ENCODE peak calls at places on chromosomes 16 and 17, in ten cellular contexts. One of them, this sample, is unnamed.

GRCh38 chr16:17748005-17748719 is 277.4 kb upstream of the XYLT1 start:
- DNase-seq in HepG2: no peak
- DNase-seq in lower leg skin: no peak
- DNase-seq in stomach: no peak
- DNase-seq in right cardiac atrium: no peak
- DNase-seq in astrocyte of the spinal cord: no peak
- DNase-seq in GM12864: no peak
- DNase-seq in esophagus squamous epithelium: no peak
- DNase-seq in kidney epithelial cell: no peak
- DNase-seq in NB4: no peak
- DNase-seq in this sample: no peak

GRCh38 chr17:36674278-36674650 is 72.9 kb downstream of the MRM1 start:
- DNase-seq in HepG2: no peak
- DNase-seq in lower leg skin: no peak
- DNase-seq in stomach: no peak
- DNase-seq in right cardiac atrium: no peak
- DNase-seq in astrocyte of the spinal cord: no peak
- DNase-seq in GM12864: peak
- DNase-seq in esophagus squamous epithelium: no peak
- DNase-seq in kidney epithelial cell: no peak
- DNase-seq in NB4: peak
- DNase-seq in this sample: no peak

GRCh38 chr16:78075800-78076199 is 23.7 kb upstream of the WWOX start:
- DNase-seq in HepG2: no peak
- DNase-seq in lower leg skin: no peak
- DNase-seq in stomach: no peak
- DNase-seq in right cardiac atrium: no peak
- DNase-seq in astrocyte of the spinal cord: no peak
- DNase-seq in GM12864: no peak
- DNase-seq in esophagus squamous epithelium: no peak
- DNase-seq in kidney epithelial cell: no peak
- DNase-seq in NB4: no peak
- DNase-seq in this sample: no peak

GRCh38 chr17:34171245-34171818 is 83.8 kb upstream of the CCL2 start:
- DNase-seq in HepG2: peak
- DNase-seq in lower leg skin: peak
- DNase-seq in stomach: peak
- DNase-seq in right cardiac atrium: peak
- DNase-seq in astrocyte of the spinal cord: peak
- DNase-seq in GM12864: peak
- DNase-seq in esophagus squamous epithelium: no peak
- DNase-seq in kidney epithelial cell: no peak
- DNase-seq in NB4: peak
- DNase-seq in this sample: peak

GRCh38 chr17:53420035-53420641 is 402.6 kb upstream of the KIF2B start:
- DNase-seq in HepG2: no peak
- DNase-seq in lower leg skin: no peak
- DNase-seq in stomach: no peak
- DNase-seq in right cardiac atrium: no peak
- DNase-seq in astrocyte of the spinal cord: no peak
- DNase-seq in GM12864: no peak
- DNase-seq in esophagus squamous epithelium: no peak
- DNase-seq in kidney epithelial cell: no peak
- DNase-seq in NB4: no peak
- DNase-seq in this sample: no peak

GRCh38 chr17:13931111-13931526 is 138.2 kb upstream of the COX10 start:
- DNase-seq in HepG2: no peak
- DNase-seq in lower leg skin: no peak
- DNase-seq in stomach: no peak
- DNase-seq in right cardiac atrium: no peak
- DNase-seq in astrocyte of the spinal cord: peak
- DNase-seq in GM12864: no peak
- DNase-seq in esophagus squamous epithelium: peak
- DNase-seq in kidney epithelial cell: no peak
- DNase-seq in NB4: peak
- DNase-seq in this sample: no peak

GRCh38 chr17:76547183-76547641 is 7.4 kb downstream of the PRCD start:
- DNase-seq in HepG2: peak
- DNase-seq in lower leg skin: peak
- DNase-seq in stomach: peak
- DNase-seq in right cardiac atrium: peak
- DNase-seq in astrocyte of the spinal cord: peak
- DNase-seq in GM12864: no peak
- DNase-seq in esophagus squamous epithelium: no peak
- DNase-seq in kidney epithelial cell: no peak
- DNase-seq in NB4: peak
- DNase-seq in this sample: no peak

GRCh38 chr16:57807968-57808528 is 5.8 kb upstream of the KIFC3 start:
- DNase-seq in HepG2: peak
- DNase-seq in lower leg skin: peak
- DNase-seq in stomach: peak
- DNase-seq in right cardiac atrium: peak
- DNase-seq in astrocyte of the spinal cord: peak
- DNase-seq in GM12864: no peak
- DNase-seq in esophagus squamous epithelium: no peak
- DNase-seq in kidney epithelial cell: peak
- DNase-seq in NB4: peak
- DNase-seq in this sample: peak

GRCh38 chr16:790086-790485 is 1.7 kb downstream of the CHTF18 start:
- DNase-seq in HepG2: no peak
- DNase-seq in lower leg skin: no peak
- DNase-seq in stomach: no peak
- DNase-seq in right cardiac atrium: no peak
- DNase-seq in astrocyte of the spinal cord: no peak
- DNase-seq in GM12864: no peak
- DNase-seq in esophagus squamous epithelium: no peak
- DNase-seq in kidney epithelial cell: no peak
- DNase-seq in NB4: no peak
- DNase-seq in this sample: no peak

GRCh38 chr16:791131-791530 is 2.7 kb downstream of the CHTF18 start:
- DNase-seq in HepG2: no peak
- DNase-seq in lower leg skin: no peak
- DNase-seq in stomach: no peak
- DNase-seq in right cardiac atrium: no peak
- DNase-seq in astrocyte of the spinal cord: no peak
- DNase-seq in GM12864: no peak
- DNase-seq in esophagus squamous epithelium: no peak
- DNase-seq in kidney epithelial cell: no peak
- DNase-seq in NB4: no peak
- DNase-seq in this sample: no peak

GRCh38 chr16:787978-788398 is at the start of gene RPUSD1:
- DNase-seq in HepG2: no peak
- DNase-seq in lower leg skin: no peak
- DNase-seq in stomach: no peak
- DNase-seq in right cardiac atrium: peak
- DNase-seq in astrocyte of the spinal cord: no peak
- DNase-seq in GM12864: no peak
- DNase-seq in esophagus squamous epithelium: no peak
- DNase-seq in kidney epithelial cell: no peak
- DNase-seq in NB4: no peak
- DNase-seq in this sample: no peak

GRCh38 chr16:788399-789126 is at the start of gene CHTF18:
- DNase-seq in HepG2: peak
- DNase-seq in lower leg skin: peak
- DNase-seq in stomach: peak
- DNase-seq in right cardiac atrium: peak
- DNase-seq in astrocyte of the spinal cord: peak
- DNase-seq in GM12864: peak
- DNase-seq in esophagus squamous epithelium: peak
- DNase-seq in kidney epithelial cell: peak
- DNase-seq in NB4: peak
- DNase-seq in this sample: peak

GRCh38 chr16:789451-789850 is 1.0 kb downstream of the CHTF18 start:
- DNase-seq in HepG2: no peak
- DNase-seq in lower leg skin: no peak
- DNase-seq in stomach: no peak
- DNase-seq in right cardiac atrium: no peak
- DNase-seq in astrocyte of the spinal cord: no peak
- DNase-seq in GM12864: no peak
- DNase-seq in esophagus squamous epithelium: no peak
- DNase-seq in kidney epithelial cell: no peak
- DNase-seq in NB4: no peak
- DNase-seq in this sample: no peak
- H3K4me3 ChIP-seq in HepG2: peak
- H3K4me3 ChIP-seq in lower leg skin: no peak
- H3K4me3 ChIP-seq in stomach: no peak
- H3K4me3 ChIP-seq in right cardiac atrium: no peak
- H3K4me3 ChIP-seq in astrocyte of the spinal cord: peak
- H3K4me3 ChIP-seq in GM12864: peak
- H3K4me3 ChIP-seq in esophagus squamous epithelium: peak
- H3K4me3 ChIP-seq in kidney epithelial cell: peak
- H3K4me3 ChIP-seq in NB4: no peak
- H3K4me3 ChIP-seq in this sample: peak

GRCh38 chr16:11437069-11437468 is 91.8 kb downstream of the RMI2 start:
- DNase-seq in HepG2: no peak
- DNase-seq in lower leg skin: no peak
- DNase-seq in stomach: no peak
- DNase-seq in right cardiac atrium: no peak
- DNase-seq in astrocyte of the spinal cord: no peak
- DNase-seq in GM12864: no peak
- DNase-seq in esophagus squamous epithelium: no peak
- DNase-seq in kidney epithelial cell: no peak
- DNase-seq in NB4: no peak
- DNase-seq in this sample: peak

GRCh38 chr16:11440657-11441012 is 95.4 kb downstream of the RMI2 start:
- DNase-seq in HepG2: no peak
- DNase-seq in lower leg skin: no peak
- DNase-seq in stomach: no peak
- DNase-seq in right cardiac atrium: peak
- DNase-seq in astrocyte of the spinal cord: no peak
- DNase-seq in GM12864: no peak
- DNase-seq in esophagus squamous epithelium: no peak
- DNase-seq in kidney epithelial cell: no peak
- DNase-seq in NB4: no peak
- DNase-seq in this sample: no peak

GRCh38 chr16:11439216-11439615 is 94.0 kb downstream of the RMI2 start:
- DNase-seq in HepG2: no peak
- DNase-seq in lower leg skin: no peak
- DNase-seq in stomach: no peak
- DNase-seq in right cardiac atrium: peak
- DNase-seq in astrocyte of the spinal cord: no peak
- DNase-seq in GM12864: no peak
- DNase-seq in esophagus squamous epithelium: no peak
- DNase-seq in kidney epithelial cell: no peak
- DNase-seq in NB4: no peak
- DNase-seq in this sample: peak

GRCh38 chr16:11435576-11435975 is 90.3 kb downstream of the RMI2 start:
- DNase-seq in HepG2: no peak
- DNase-seq in lower leg skin: no peak
- DNase-seq in stomach: no peak
- DNase-seq in right cardiac atrium: no peak
- DNase-seq in astrocyte of the spinal cord: no peak
- DNase-seq in GM12864: no peak
- DNase-seq in esophagus squamous epithelium: no peak
- DNase-seq in kidney epithelial cell: no peak
- DNase-seq in NB4: no peak
- DNase-seq in this sample: peak

DNA sequence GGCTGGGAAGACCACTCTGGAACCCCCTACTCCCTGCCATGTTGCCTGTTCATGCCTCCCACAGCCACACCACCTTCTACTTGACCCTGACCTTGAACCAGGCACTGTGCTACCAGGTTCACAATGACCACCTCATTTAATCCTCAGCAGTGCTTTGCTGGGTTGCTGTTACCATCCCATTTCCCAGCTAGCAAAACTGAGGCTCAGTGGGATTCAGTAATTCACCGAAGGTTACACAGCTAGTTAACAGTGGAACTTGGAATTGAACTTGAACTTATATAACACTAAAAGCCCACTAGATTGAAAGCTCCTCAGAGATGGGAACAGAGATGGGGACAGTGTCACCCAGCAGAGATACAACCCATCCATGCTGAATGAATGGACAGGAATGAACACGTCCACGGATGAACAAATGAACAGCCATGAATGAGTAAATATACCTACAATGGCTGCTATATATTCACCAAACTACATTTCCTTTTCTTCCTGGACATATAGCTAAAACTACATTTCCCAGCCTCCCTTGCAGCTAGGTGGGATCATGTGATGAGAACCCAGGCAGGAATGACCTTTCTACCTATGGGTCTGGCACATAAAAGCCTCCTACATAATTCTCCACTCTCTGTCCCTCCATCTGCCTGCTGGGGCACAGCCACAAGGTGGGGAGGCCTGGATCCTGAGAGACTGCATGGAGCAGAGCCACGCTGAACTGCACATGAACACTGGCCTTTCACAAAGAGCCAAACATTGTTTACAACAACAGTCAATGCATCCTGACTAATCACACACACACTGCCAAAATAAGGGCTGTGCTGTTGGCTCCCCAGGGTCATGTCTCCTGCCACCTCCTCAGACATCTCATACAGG is 94.8 kb downstream of the RMI2 start:
- DNase-seq in HepG2: peak
- DNase-seq in lower leg skin: no peak
- DNase-seq in stomach: no peak
- DNase-seq in right cardiac atrium: peak
- DNase-seq in astrocyte of the spinal cord: no peak
- DNase-seq in GM12864: no peak
- DNase-seq in esophagus squamous epithelium: no peak
- DNase-seq in kidney epithelial cell: no peak
- DNase-seq in NB4: no peak
- DNase-seq in this sample: no peak
- H3K4me3 ChIP-seq in HepG2: no peak
- H3K4me3 ChIP-seq in lower leg skin: no peak
- H3K4me3 ChIP-seq in stomach: no peak
- H3K4me3 ChIP-seq in right cardiac atrium: no peak
- H3K4me3 ChIP-seq in astrocyte of the spinal cord: no peak
- H3K4me3 ChIP-seq in GM12864: no peak
- H3K4me3 ChIP-seq in esophagus squamous epithelium: no peak
- H3K4me3 ChIP-seq in kidney epithelial cell: no peak
- H3K4me3 ChIP-seq in NB4: no peak
- H3K4me3 ChIP-seq in this sample: no peak

GRCh38 chr17:67542219-67543114 is 165.4 kb downstream of the PITPNC1 start:
- DNase-seq in HepG2: no peak
- DNase-seq in lower leg skin: no peak
- DNase-seq in stomach: no peak
- DNase-seq in right cardiac atrium: no peak
- DNase-seq in astrocyte of the spinal cord: no peak
- DNase-seq in GM12864: no peak
- DNase-seq in esophagus squamous epithelium: no peak
- DNase-seq in kidney epithelial cell: no peak
- DNase-seq in NB4: no peak
- DNase-seq in this sample: no peak
- H3K4me3 ChIP-seq in HepG2: no peak
- H3K4me3 ChIP-seq in lower leg skin: no peak
- H3K4me3 ChIP-seq in stomach: no peak
- H3K4me3 ChIP-seq in right cardiac atrium: no peak
- H3K4me3 ChIP-seq in astrocyte of the spinal cord: no peak
- H3K4me3 ChIP-seq in GM12864: no peak
- H3K4me3 ChIP-seq in esophagus squamous epithelium: no peak
- H3K4me3 ChIP-seq in kidney epithelial cell: no peak
- H3K4me3 ChIP-seq in NB4: no peak
- H3K4me3 ChIP-seq in this sample: no peak

GRCh38 chr16:66600484-66600883 is 4.0 kb upstream of the CMTM3 start:
- DNase-seq in HepG2: no peak
- DNase-seq in lower leg skin: no peak
- DNase-seq in stomach: no peak
- DNase-seq in right cardiac atrium: no peak
- DNase-seq in astrocyte of the spinal cord: no peak
- DNase-seq in GM12864: no peak
- DNase-seq in esophagus squamous epithelium: no peak
- DNase-seq in kidney epithelial cell: no peak
- DNase-seq in NB4: no peak
- DNase-seq in this sample: no peak

GRCh38 chr16:66601471-66601870 is 3.0 kb upstream of the CMTM3 start:
- DNase-seq in HepG2: no peak
- DNase-seq in lower leg skin: no peak
- DNase-seq in stomach: no peak
- DNase-seq in right cardiac atrium: no peak
- DNase-seq in astrocyte of the spinal cord: no peak
- DNase-seq in GM12864: no peak
- DNase-seq in esophagus squamous epithelium: no peak
- DNase-seq in kidney epithelial cell: no peak
- DNase-seq in NB4: no peak
- DNase-seq in this sample: peak

GRCh38 chr16:66598111-66598510 is 6.4 kb upstream of the CMTM3 start:
- DNase-seq in HepG2: no peak
- DNase-seq in lower leg skin: no peak
- DNase-seq in stomach: no peak
- DNase-seq in right cardiac atrium: no peak
- DNase-seq in astrocyte of the spinal cord: no peak
- DNase-seq in GM12864: no peak
- DNase-seq in esophagus squamous epithelium: no peak
- DNase-seq in kidney epithelial cell: no peak
- DNase-seq in NB4: no peak
- DNase-seq in this sample: no peak

GRCh38 chr16:66596986-66597848 is 7.3 kb upstream of the CMTM3 start:
- DNase-seq in HepG2: no peak
- DNase-seq in lower leg skin: no peak
- DNase-seq in stomach: no peak
- DNase-seq in right cardiac atrium: no peak
- DNase-seq in astrocyte of the spinal cord: no peak
- DNase-seq in GM12864: no peak
- DNase-seq in esophagus squamous epithelium: no peak
- DNase-seq in kidney epithelial cell: no peak
- DNase-seq in NB4: no peak
- DNase-seq in this sample: no peak

DNA sequence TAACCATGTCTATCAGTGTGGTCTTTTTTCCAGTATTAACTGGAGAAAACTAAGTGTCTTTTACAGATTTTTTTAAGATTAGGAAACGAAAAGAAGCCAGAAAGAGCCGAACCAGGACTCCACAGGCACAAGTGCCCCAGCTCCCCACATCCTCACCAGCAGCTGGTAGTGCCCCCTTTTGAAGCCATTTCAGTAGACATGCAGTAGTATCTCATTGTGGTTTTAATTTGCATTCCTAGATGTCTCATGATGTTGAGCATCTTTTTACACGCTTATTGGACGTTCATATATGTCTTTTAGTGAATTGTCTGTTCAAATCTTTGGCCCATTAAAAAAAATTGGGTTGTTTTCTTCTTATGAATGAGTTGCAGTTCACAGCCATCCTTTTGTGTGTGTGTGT is 4.8 kb upstream of the CMTM3 start:
- DNase-seq in HepG2: no peak
- DNase-seq in lower leg skin: no peak
- DNase-seq in stomach: no peak
- DNase-seq in right cardiac atrium: no peak
- DNase-seq in astrocyte of the spinal cord: no peak
- DNase-seq in GM12864: no peak
- DNase-seq in esophagus squamous epithelium: no peak
- DNase-seq in kidney epithelial cell: no peak
- DNase-seq in NB4: no peak
- DNase-seq in this sample: no peak
- H3K4me3 ChIP-seq in HepG2: no peak
- H3K4me3 ChIP-seq in lower leg skin: no peak
- H3K4me3 ChIP-seq in stomach: no peak
- H3K4me3 ChIP-seq in right cardiac atrium: no peak
- H3K4me3 ChIP-seq in astrocyte of the spinal cord: no peak
- H3K4me3 ChIP-seq in GM12864: no peak
- H3K4me3 ChIP-seq in esophagus squamous epithelium: no peak
- H3K4me3 ChIP-seq in kidney epithelial cell: no peak
- H3K4me3 ChIP-seq in NB4: no peak
- H3K4me3 ChIP-seq in this sample: no peak